ENCODE peak calls at places on chromosome 21, in four cellular contexts. B is WTC11, Y is MM.1S, G is AG04450. V is an unnamed sample.
A peak's percentile ranks its signal among the peaks of the same experiment; 100 is the strongest.

GRCh38 chr21:46168659-46169386 is 13.4 kb upstream of the FTCD start:
- DNase-seq in Y (no peak), G (no peak), B (no peak), V (no peak)

GRCh38 chr21:25496825-25497482 is 110.3 kb downstream of the MRPL39 start:
- DNase-seq in G (peak; percentile 27), B (no peak), Y (no peak), V (no peak)

GRCh38 chr21:34307991-34308532 is 55.7 kb upstream of the KCNE2 start:
- DNase-seq in B (no peak), G (no peak), Y (no peak), V (no peak)

GRCh38 chr21:37414292-37415253 is 48.0 kb downstream of the DYRK1A start:
- DNase-seq in B (no peak), Y (no peak), G (no peak), V (no peak)

GRCh38 chr21:41802684-41803083 is 35.8 kb upstream of the RIPK4 start:
- DNase-seq in G (no peak), Y (no peak), B (no peak), V (peak; percentile 37)

GRCh38 chr21:25508364-25508763 is 98.9 kb downstream of the MRPL39 start:
- DNase-seq in B (no peak), G (no peak), Y (no peak), V (no peak)

GRCh38 chr21:31592501-31592900 is 67.0 kb upstream of the SOD1 start:
- DNase-seq in G (no peak), B (no peak), Y (no peak), V (no peak)

GRCh38 chr21:36704958-36705678 is 6.2 kb downstream of the SIM2 start:
- DNase-seq in G (no peak), Y (no peak), B (no peak), V (no peak)

GRCh38 chr21:21383126-21383525 is 384.9 kb downstream of the NCAM2 start:
- DNase-seq in G (no peak), Y (no peak), B (no peak), V (no peak)

GRCh38 chr21:42659416-42660117 is 6.1 kb downstream of the PDE9A start:
- DNase-seq in G (no peak), B (no peak), Y (no peak), V (no peak)

V was measured in hippocampal formation.